ENCODE peak calls at places on chromosome 5, in six cellular contexts. M is ovary, S is IMR-90, F is adrenal gland, A is tibial nerve, I is gastrocnemius medialis. W is an unnamed sample. For H3K27me3, the result is how much of the 10 kb centered on the place peaks cover.

GRCh38 chr5:154440540-154440939 is 5.3 kb upstream of the SAP30L start:
- DNase-seq in F (no peak), A (no peak), M (no peak), I (no peak), S (no peak), W (no peak)

GRCh38 chr5:71809446-71809845 is 90.4 kb downstream of the CARTPT start:
- DNase-seq in F (no peak), M (no peak), I (no peak), S (no peak), A (no peak), W (no peak)

GRCh38 chr5:96706433-96707111 is 44.4 kb downstream of the CAST start:
- DNase-seq in I (peak), F (no peak), S (no peak), M (no peak), A (no peak), W (no peak)

GRCh38 chr5:76716456-76717157 is 681 bp downstream of the F2R start:
- DNase-seq in F (no peak), A (no peak), M (no peak), I (no peak), S (no peak), W (no peak)

GRCh38 chr5:56525117-56525516 is 290.2 kb upstream of the MAP3K1 start:
- DNase-seq in I (no peak), M (peak), F (peak), A (no peak), S (peak), W (no peak)

GRCh38 chr5:31632460-31632859 is 6.5 kb upstream of the PDZD2 start:
- DNase-seq in S (no peak), A (no peak), F (no peak), I (no peak), M (no peak), W (no peak)

GRCh38 chr5:16863380-16864007 is 72.6 kb downstream of the MYO10 start:
- DNase-seq in I (no peak), F (no peak), M (no peak), A (no peak), S (no peak), W (no peak)

GRCh38 chr5:132474881-132475511 is 15.6 kb downstream of the IRF1 start:
- DNase-seq in F (no peak), I (peak), M (no peak), A (no peak), S (no peak), W (no peak)

GRCh38 chr5:177377851-177378776 is 6.1 kb upstream of the SLC34A1 start:
- DNase-seq in S (no peak), A (no peak), I (no peak), F (no peak), M (no peak), W (no peak)

GRCh38 chr5:143412656-143413342 is 9.3 kb upstream of the NR3C1 start:
- DNase-seq in S (peak), I (no peak), M (no peak), A (no peak), F (no peak), W (no peak)

GRCh38 chr5:124648902-124649467 is 97.5 kb downstream of the ZNF608 start:
- DNase-seq in A (no peak), I (no peak), S (no peak), M (no peak), F (no peak), W (no peak)

GRCh38 chr5:17305024-17305423 is 87.6 kb downstream of the BASP1 start:
- DNase-seq in F (no peak), S (peak), A (no peak), M (no peak), I (no peak), W (no peak)

GRCh38 chr5:108481355-108481931 is 99.5 kb upstream of the FBXL17 start:
- DNase-seq in A (no peak), I (no peak), F (peak), M (no peak), S (peak), W (no peak)

GRCh38 chr5:171596391-171596878 is 177.0 kb downstream of the FGF18 start:
- DNase-seq in A (no peak), I (peak), F (peak), S (peak), M (peak), W (no peak)

GRCh38 chr5:139181835-139182452 is 16.2 kb downstream of the SIL1 start:
- DNase-seq in A (no peak), S (peak), I (peak), F (no peak), M (no peak), W (no peak)

GRCh38 chr5:62649476-62650113 is 71.0 kb downstream of the LRRC70 start:
- DNase-seq in S (no peak), A (no peak), F (peak), I (no peak), M (no peak), W (no peak)

GRCh38 chr5:24367211-24367610 is 277.6 kb downstream of the CDH10 start:
- DNase-seq in S (no peak), M (no peak), I (no peak), F (no peak), A (no peak), W (no peak)

GRCh38 chr5:43997647-43998251 is 391.5 kb downstream of the FGF10 start:
- DNase-seq in I (no peak), F (no peak), M (peak), S (peak), A (no peak), W (peak)

GRCh38 chr5:77679791-77680190 is 41.3 kb upstream of the OTP start:
- DNase-seq in I (no peak), A (no peak), S (peak), F (no peak), M (no peak), W (no peak)

GRCh38 chr5:102222772-102223171 is 73.3 kb downstream of the SLCO4C1 start:
- DNase-seq in S (no peak), M (no peak), A (no peak), I (no peak), F (no peak), W (no peak)

GRCh38 chr5:66987949-66988838 is 208.4 kb downstream of the CD180 start:
- DNase-seq in I (no peak), S (peak), F (no peak), M (no peak), A (no peak), W (no peak)

GRCh38 chr5:78574157-78574673 is 74.4 kb downstream of the LHFPL2 start:
- DNase-seq in F (no peak), S (no peak), I (no peak), M (no peak), A (no peak), W (no peak)

GRCh38 chr5:101393795-101394450 is 490.8 kb upstream of the ST8SIA4 start:
- DNase-seq in M (no peak), F (no peak), S (peak), A (no peak), I (no peak), W (no peak)

GRCh38 chr5:167871091-167871490 is 420.4 kb upstream of the WWC1 start:
- DNase-seq in I (no peak), S (no peak), A (no peak), F (no peak), M (no peak), W (no peak)

GRCh38 chr5:1322955-1323802 is 21.7 kb downstream of the CLPTM1L start:
- DNase-seq in A (no peak), M (no peak), I (no peak), S (no peak), F (no peak), W (peak)

GRCh38 chr5:16192311-16192710 is 12.7 kb upstream of the MARCHF11 start:
- DNase-seq in S (no peak), F (no peak), A (no peak), I (no peak), M (no peak), W (no peak)

GRCh38 chr5:1513326-1514026 is 10.3 kb downstream of the LPCAT1 start:
- DNase-seq in A (no peak), M (peak), S (no peak), F (no peak), I (peak), W (no peak)

GRCh38 chr5:132907161-132907560 is 33.7 kb downstream of the LEAP2 start:
- DNase-seq in S (peak), M (no peak), F (no peak), I (no peak), A (no peak), W (no peak)

GRCh38 chr5:143527808-143528207 is 124.3 kb upstream of the NR3C1 start:
- DNase-seq in S (peak), F (no peak), I (no peak), A (no peak), M (no peak), W (no peak)

GRCh38 chr5:5062903-5063302 is 77.2 kb upstream of the ADAMTS16 start:
- DNase-seq in S (no peak), I (no peak), M (no peak), F (no peak), A (no peak), W (no peak)

GRCh38 chr5:9399094-9399493 is 146.8 kb downstream of the SEMA5A start:
- DNase-seq in I (no peak), F (no peak), M (no peak), S (no peak), A (no peak), W (no peak)

GRCh38 chr5:176151286-176151685 is 86.9 kb upstream of the SIMC1 start:
- DNase-seq in F (no peak), A (no peak), I (no peak), M (no peak), S (peak), W (no peak)

GRCh38 chr5:88659529-88660325 is 223.3 kb downstream of the MEF2C start:
- DNase-seq in I (no peak), A (no peak), M (no peak), F (no peak), S (no peak), W (no peak)

GRCh38 chr5:139803978-139804377 is 8.4 kb downstream of the PSD2 start:
- DNase-seq in I (no peak), S (no peak), A (no peak), M (no peak), F (no peak), W (no peak)

GRCh38 chr5:485113-485942 is 38.9 kb downstream of the SLC9A3 start:
- DNase-seq in M (no peak), S (no peak), F (no peak), A (no peak), I (no peak), W (no peak)

GRCh38 chr5:136809382-136809781 is 444.0 kb upstream of the TRPC7 start:
- DNase-seq in S (no peak), M (no peak), I (no peak), F (no peak), A (no peak), W (no peak)

GRCh38 chr5:53355930-53356329 is 124.5 kb upstream of the FST start:
- DNase-seq in I (no peak), A (no peak), F (no peak), M (no peak), S (peak), W (no peak)

GRCh38 chr5:113336975-113337374 is 97.8 kb downstream of the TSSK1B start:
- DNase-seq in I (no peak), M (no peak), S (peak), F (peak), A (peak), W (peak)

GRCh38 chr5:14286574-14287399 is 143.6 kb downstream of the TRIO start:
- DNase-seq in S (no peak), I (peak), A (no peak), F (no peak), M (no peak), W (no peak)

GRCh38 chr5:179379321-179379890 is 34.1 kb upstream of the ADAMTS2 start:
- DNase-seq in I (no peak), S (no peak), A (no peak), M (no peak), F (no peak), W (no peak)

GRCh38 chr5:179378116-179378440 is 32.8 kb upstream of the ADAMTS2 start:
- DNase-seq in A (no peak), S (no peak), M (no peak), I (no peak), F (no peak), W (no peak)

GRCh38 chr5:179377421-179378115 is 32.3 kb upstream of the ADAMTS2 start:
- DNase-seq in F (no peak), I (no peak), A (no peak), S (peak), M (no peak), W (no peak)

GRCh38 chr5:179380211-179381035 is 35.2 kb upstream of the ADAMTS2 start:
- DNase-seq in I (no peak), M (no peak), A (no peak), F (no peak), S (no peak), W (no peak)

DNA sequence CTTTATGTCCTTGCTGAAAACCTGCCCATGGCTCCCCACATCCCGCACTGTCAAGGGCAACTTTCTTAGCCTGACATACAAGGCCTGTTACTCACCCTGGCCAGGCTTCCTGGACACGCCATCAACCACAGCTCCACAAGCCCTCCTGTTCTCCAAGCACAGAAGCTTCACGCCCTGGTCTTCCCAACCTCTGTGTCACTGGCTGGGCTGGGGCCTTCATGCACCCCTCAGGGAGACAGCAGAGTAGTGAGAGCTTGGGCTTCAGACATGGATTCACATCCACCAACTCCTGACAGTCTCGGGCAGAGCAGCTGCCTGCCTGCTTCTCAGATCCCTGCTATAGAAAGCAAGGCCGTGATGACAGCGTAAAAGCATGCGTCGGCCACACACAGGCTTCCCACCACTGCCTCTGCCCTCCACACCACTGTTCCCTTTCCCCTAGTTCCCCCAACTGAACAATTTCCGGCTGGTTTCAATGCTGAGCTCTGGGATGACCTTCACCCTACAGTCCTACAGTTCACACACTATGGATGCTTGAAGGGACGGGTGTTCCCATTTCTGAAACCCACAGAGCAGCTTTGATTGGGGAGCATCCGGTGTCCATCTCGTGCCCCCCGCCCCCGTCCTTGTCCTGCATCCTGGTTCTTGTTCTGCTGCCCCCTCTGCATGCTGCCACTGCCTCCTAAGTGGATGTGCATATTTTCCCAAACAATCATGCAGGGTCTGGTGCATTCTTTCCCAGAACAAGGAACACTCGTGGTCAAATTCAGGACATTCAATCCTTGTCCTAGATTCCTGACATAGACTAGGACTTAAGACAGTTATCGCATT is 33.4 kb upstream of the ADAMTS2 start:
- DNase-seq in M (no peak), A (no peak), I (no peak), F (peak), S (peak), W (peak)
- TF ChIP-seq POLR2A in M (no peak), A (no peak), I (no peak), F (no peak), S (no peak), W (no peak)

GRCh38 chr5:73438897-73439470 is 9.6 kb downstream of the FOXD1 start:
- DNase-seq in A (no peak), I (no peak), M (no peak), F (no peak), S (no peak), W (no peak)

GRCh38 chr5:73438048-73438896 is 10.3 kb downstream of the FOXD1 start:
- DNase-seq in A (no peak), M (no peak), I (no peak), F (no peak), S (no peak), W (no peak)

GRCh38 chr5:73435640-73436534 is 12.7 kb downstream of the FOXD1 start:
- DNase-seq in F (no peak), A (no peak), M (no peak), I (no peak), S (no peak), W (no peak)

GRCh38 chr5:73436535-73437125 is 11.9 kb downstream of the FOXD1 start:
- DNase-seq in A (no peak), F (no peak), I (no peak), M (no peak), S (no peak), W (no peak)

GRCh38 chr5:73437126-73438047 is 11.2 kb downstream of the FOXD1 start:
- DNase-seq in M (no peak), A (no peak), S (peak), F (no peak), I (no peak), W (no peak)
- H3K27me3 ChIP-seq in M (under half), A (under half), S (under half), F (half or more), I (half or more), W (under half)

GRCh38 chr5:168875839-168876238 is 296.7 kb upstream of the PANK3 start:
- DNase-seq in S (no peak), F (no peak), A (no peak), M (no peak), I (no peak), W (no peak)

GRCh38 chr5:168876419-168876818 is 297.3 kb upstream of the PANK3 start:
- DNase-seq in I (no peak), S (no peak), M (no peak), F (no peak), A (no peak), W (no peak)

GRCh38 chr5:168879929-168880328 is 300.8 kb upstream of the PANK3 start:
- DNase-seq in F (peak), S (no peak), A (no peak), M (no peak), I (no peak), W (peak)

GRCh38 chr5:168877132-168877895 is 298.1 kb upstream of the PANK3 start:
- DNase-seq in A (no peak), S (no peak), I (no peak), F (no peak), M (no peak), W (peak)

DNA sequence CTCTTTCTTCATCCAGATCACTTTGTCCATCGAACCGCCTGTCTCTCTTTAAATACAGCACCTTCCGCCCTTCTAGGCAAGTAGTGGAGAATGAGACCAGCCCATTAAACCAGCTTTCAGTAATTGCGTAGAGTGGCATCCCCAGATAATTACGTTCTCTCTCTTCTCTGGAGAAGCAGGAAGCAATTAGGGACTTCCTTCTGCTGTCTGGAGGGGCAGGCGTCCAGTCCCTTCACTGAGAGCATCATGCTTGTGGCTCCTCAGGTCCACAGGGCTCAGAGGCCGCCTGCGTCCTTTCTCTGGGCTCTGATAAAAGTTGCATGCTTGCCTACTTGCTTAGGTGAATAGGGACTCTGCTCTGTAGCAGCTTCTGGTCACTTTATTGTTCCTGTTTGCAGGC is 299.0 kb upstream of the PANK3 start:
- DNase-seq in A (no peak), I (no peak), S (no peak), F (no peak), M (no peak), W (no peak)
- TF ChIP-seq POLR2A in A (no peak), I (no peak), S (no peak), F (no peak), M (no peak), W (no peak)

DNA sequence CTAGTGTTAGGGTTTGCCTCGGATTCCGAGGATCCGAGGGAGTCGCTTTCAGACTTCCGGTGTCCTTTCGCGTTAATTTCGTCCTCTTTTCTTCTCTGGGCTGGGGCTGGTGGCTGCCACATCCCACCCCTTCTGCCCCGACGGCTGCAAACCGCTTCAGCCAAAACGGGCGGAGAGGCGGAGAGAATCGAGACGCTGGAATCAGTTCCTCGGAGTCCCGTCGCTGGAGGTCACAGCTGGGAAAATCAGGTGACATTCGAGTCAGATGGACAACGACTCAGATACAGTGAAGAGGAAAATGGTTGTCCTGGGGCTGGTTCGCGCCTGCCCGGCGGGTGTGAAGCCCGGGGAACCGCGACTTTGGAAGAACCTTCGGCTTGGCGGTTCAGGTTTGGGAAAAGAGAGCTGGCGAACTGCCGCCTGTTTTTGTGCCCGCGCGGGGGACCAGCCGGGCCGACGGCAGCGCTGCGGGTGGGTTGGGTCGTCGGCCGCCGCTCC is 8.9 kb upstream of the NKX2-5 start:
- DNase-seq in I (no peak), M (no peak), A (no peak), F (no peak), S (no peak), W (no peak)
- H3K27me3 ChIP-seq in I (half or more), M (under half), A (under half), F (half or more), S (half or more), W (under half)

DNA sequence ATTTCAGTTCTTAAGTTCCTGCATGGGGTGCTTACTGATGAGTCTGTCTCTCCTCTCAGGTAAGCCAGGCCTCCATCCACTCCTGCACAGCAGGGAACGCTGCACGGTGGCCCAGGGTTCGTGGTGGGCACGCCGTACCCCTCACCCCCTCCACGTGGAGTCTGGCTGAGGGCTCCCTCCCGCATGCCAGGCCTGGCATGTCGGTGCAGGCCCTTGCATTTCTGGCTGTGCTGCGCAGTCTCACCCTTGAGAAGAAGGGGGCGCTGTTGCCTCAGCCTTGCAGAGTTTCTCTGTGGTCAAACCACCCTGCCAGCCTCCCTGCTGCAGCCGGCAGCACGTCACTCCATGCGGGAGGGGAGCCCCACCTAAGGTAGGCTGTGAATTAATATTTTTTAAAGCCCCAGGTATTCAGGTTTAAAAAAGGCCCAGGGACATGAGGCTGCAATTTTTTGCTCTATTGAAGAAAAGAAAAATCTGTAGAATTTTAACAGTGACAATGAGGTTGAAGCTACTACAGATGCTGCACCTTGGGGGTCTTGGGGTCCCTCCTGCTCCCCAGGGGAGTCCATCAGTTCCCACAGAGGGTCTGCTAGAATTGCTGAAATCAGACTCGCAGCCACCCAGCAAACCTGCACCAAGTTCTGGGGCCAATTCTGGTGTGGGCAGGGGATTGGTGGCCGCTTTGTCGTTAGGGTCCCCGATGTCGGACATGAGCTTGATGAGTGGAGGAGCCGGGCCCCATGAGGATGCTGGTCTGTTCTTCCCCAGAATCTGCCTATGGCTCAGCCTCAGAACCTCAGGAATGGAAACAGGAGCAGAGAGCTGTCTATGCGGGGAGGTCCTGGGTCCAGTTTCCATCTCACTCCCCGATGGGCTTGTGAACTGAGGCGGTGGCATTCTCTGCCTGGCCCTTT is 52.6 kb downstream of the TENT4A start:
- DNase-seq in I (peak), S (peak), F (peak), A (peak), M (peak), W (peak)
- TF ChIP-seq POLR2A in I (no peak), S (no peak), F (no peak), A (no peak), M (no peak), W (no peak)

GRCh38 chr5:159071382-159071781 is 28.3 kb downstream of the EBF1 start:
- DNase-seq in A (no peak), S (no peak), M (no peak), F (no peak), I (no peak), W (no peak)
- H3K27me3 ChIP-seq in A (under half), S (under half), M (under half), F (under half), I (under half), W (under half)

W was measured in body of pancreas.